ENCODE peak calls at places on chromosomes 7 and 10, in five cellular contexts. B, C, D, F and L are unnamed samples.

GRCh38 chr7:82444220-82445049 is 858 bp upstream of the CACNA2D1 start:
- DNase-seq in B (no peak), C (no peak), D (peak; percentile 57), F (no peak), L (peak; percentile 86)

GRCh38 chr10:26540601-26541000 is 102.5 kb downstream of the APBB1IP start:
- DNase-seq in B (no peak), C (no peak), D (no peak), F (no peak), L (no peak)

GRCh38 chr10:17075975-17076374 is 53.6 kb downstream of the CUBN start:
- DNase-seq in B (no peak), C (no peak), D (no peak), F (no peak), L (no peak)

GRCh38 chr7:133053321-133053891 is 28.5 kb downstream of the CHCHD3 start:
- DNase-seq in B (peak; percentile 100), C (peak; percentile 92), D (no peak), F (no peak), L (no peak)

GRCh38 chr10:94630017-94630688 is 53.4 kb upstream of the CYP2C18 start:
- DNase-seq in B (peak; percentile 56), C (peak; percentile 46), D (no peak), F (no peak), L (no peak)

GRCh38 chr7:105594034-105594433 is 12.7 kb upstream of the EFCAB10 start:
- DNase-seq in B (no peak), C (no peak), D (peak; percentile 90), F (no peak), L (peak; percentile 26)

GRCh38 chr10:62016477-62017140 is 115.1 kb downstream of the ARID5B start:
- DNase-seq in B (no peak), C (no peak), D (no peak), F (no peak), L (no peak)

GRCh38 chr10:80264081-80265056 is 25.1 kb downstream of the MAT1A start:
- DNase-seq in B (no peak), C (no peak), D (no peak), F (no peak), L (no peak)

GRCh38 chr7:68362745-68363518 is 1235.3 kb upstream of the AUTS2 start:
- DNase-seq in B (no peak), C (no peak), D (no peak), F (no peak), L (no peak)

GRCh38 chr7:36615877-36616276 is 108.4 kb downstream of the AOAH start:
- DNase-seq in B (no peak), C (no peak), D (no peak), F (no peak), L (peak; percentile 18)

GRCh38 chr10:103227416-103227815 is 18.3 kb upstream of the RPEL1 start:
- DNase-seq in B (no peak), C (no peak), D (no peak), F (no peak), L (no peak)

GRCh38 chr7:73894851-73895441 is 34.0 kb downstream of the TMEM270 start:
- DNase-seq in B (peak; percentile 85), C (peak; percentile 100), D (no peak), F (no peak), L (no peak)

GRCh38 chr7:151987748-151988529 is 31.7 kb downstream of the GALNTL5 start:
- DNase-seq in B (peak; percentile 55), C (peak; percentile 55), D (peak; percentile 13), F (no peak), L (no peak)

GRCh38 chr7:93092757-93093370 is 24.9 kb downstream of the SAMD9 start:
- DNase-seq in B (peak; percentile 72), C (peak; percentile 5), D (no peak), F (no peak), L (no peak)

GRCh38 chr10:71216751-71217265 is 4.4 kb downstream of the UNC5B start:
- DNase-seq in B (no peak), C (no peak), D (no peak), F (no peak), L (peak; percentile 13)

GRCh38 chr10:121990015-121990677 is 1.2 kb downstream of the TACC2 start:
- DNase-seq in B (no peak), C (no peak), D (no peak), F (no peak), L (no peak)

GRCh38 chr7:95309951-95310350 is 14.4 kb downstream of the PON1 start:
- DNase-seq in B (no peak), C (no peak), D (no peak), F (no peak), L (no peak)

GRCh38 chr7:512541-513311 is 6.9 kb downstream of the PDGFA start:
- DNase-seq in B (no peak), C (peak; percentile 61), D (peak; percentile 48), F (no peak), L (no peak)

GRCh38 chr7:117837841-117838240 is 35.4 kb downstream of the CTTNBP2 start:
- DNase-seq in B (no peak), C (no peak), D (no peak), F (no peak), L (no peak)

GRCh38 chr10:132632851-132633684 is 95.5 kb downstream of the INPP5A start:
- DNase-seq in B (no peak), C (peak; percentile 27), D (no peak), F (no peak), L (no peak)

GRCh38 chr7:85480666-85481065 is 293.8 kb upstream of the SEMA3D start:
- DNase-seq in B (no peak), C (no peak), D (no peak), F (no peak), L (no peak)

GRCh38 chr10:50739618-50740350 is at the start of gene ASAH2B:
- DNase-seq in B (peak; percentile 82), C (peak; percentile 58), D (peak; percentile 74), F (peak; percentile 61), L (peak; percentile 66)

GRCh38 chr10:78053201-78053868 is 19.7 kb downstream of the RPS24 start:
- DNase-seq in B (no peak), C (peak; percentile 80), D (no peak), F (no peak), L (no peak)

GRCh38 chr7:29557954-29558353 is 5.7 kb upstream of the PRR15 start:
- DNase-seq in B (no peak), C (peak; percentile 14), D (no peak), F (no peak), L (no peak)

GRCh38 chr10:14579405-14579804 is 195.3 kb downstream of the FAM107B start:
- DNase-seq in B (no peak), C (no peak), D (no peak), F (no peak), L (no peak)

GRCh38 chr10:110794808-110795207 is 76.9 kb upstream of the PDCD4 start:
- DNase-seq in B (no peak), C (no peak), D (no peak), F (no peak), L (no peak)

GRCh38 chr10:84308481-84309304 is 19.7 kb upstream of the CCSER2 start:
- DNase-seq in B (peak; percentile 83), C (peak; percentile 80), D (no peak), F (peak; percentile 9), L (no peak)

GRCh38 chr10:111546216-111546615 is 469.4 kb downstream of the ADRA2A start:
- DNase-seq in B (no peak), C (no peak), D (no peak), F (no peak), L (no peak)